ENCODE peak calls at places on chromosomes 1 and 21, in five cellular contexts. S is lower lobe of right lung; L is naive thymus-derived CD4-positive, alpha-beta T cell; M is fibroblast of lung; X is left lung. K is an unnamed sample.

GRCh38 chr1:207878939-207879338 is 32.0 kb downstream of the CD34 start:
- DNase-seq in S (no peak), M (no peak), X (no peak), L (no peak), K (no peak)

GRCh38 chr1:47963568-47963973 is 33.6 kb downstream of the TRABD2B start:
- DNase-seq in X (no peak), L (no peak), M (peak), S (no peak), K (no peak)

GRCh38 chr1:196366817-196367495 is 241.3 kb downstream of the KCNT2 start:
- DNase-seq in X (no peak), M (no peak), S (no peak), L (no peak), K (no peak)

GRCh38 chr1:10195570-10195969 is 14.8 kb upstream of the KIF1B start:
- DNase-seq in X (no peak), S (no peak), L (no peak), M (no peak), K (peak)

GRCh38 chr1:36609241-36610027 is 126.7 kb upstream of the CSF3R start:
- DNase-seq in L (no peak), M (peak), X (no peak), S (no peak), K (peak)

GRCh38 chr21:38645282-38645681 is 147.0 kb upstream of the ERG start:
- DNase-seq in M (peak), X (no peak), S (no peak), L (no peak), K (peak)

GRCh38 chr1:20731057-20731991 is 1.2 kb downstream of the SH2D5 start:
- DNase-seq in L (no peak), S (no peak), X (no peak), M (no peak), K (no peak)

GRCh38 chr21:25578070-25578961 is 29.0 kb downstream of the MRPL39 start:
- DNase-seq in M (no peak), L (no peak), X (no peak), S (no peak), K (no peak)

GRCh38 chr1:32701951-32702598 is 495 bp downstream of the SYNC start:
- DNase-seq in X (peak), L (no peak), M (peak), S (peak), K (peak)

GRCh38 chr1:228297242-228297641 is 89.4 kb downstream of the OBSCN start:
- DNase-seq in S (no peak), X (no peak), M (no peak), L (no peak), K (no peak)

GRCh38 chr1:241817331-241817792 is 30.6 kb upstream of the EXO1 start:
- DNase-seq in S (no peak), M (peak), X (no peak), L (no peak), K (no peak)

GRCh38 chr1:85406887-85407593 is 57.9 kb downstream of the DDAH1 start:
- DNase-seq in X (no peak), M (peak), L (no peak), S (no peak), K (peak)

DNA sequence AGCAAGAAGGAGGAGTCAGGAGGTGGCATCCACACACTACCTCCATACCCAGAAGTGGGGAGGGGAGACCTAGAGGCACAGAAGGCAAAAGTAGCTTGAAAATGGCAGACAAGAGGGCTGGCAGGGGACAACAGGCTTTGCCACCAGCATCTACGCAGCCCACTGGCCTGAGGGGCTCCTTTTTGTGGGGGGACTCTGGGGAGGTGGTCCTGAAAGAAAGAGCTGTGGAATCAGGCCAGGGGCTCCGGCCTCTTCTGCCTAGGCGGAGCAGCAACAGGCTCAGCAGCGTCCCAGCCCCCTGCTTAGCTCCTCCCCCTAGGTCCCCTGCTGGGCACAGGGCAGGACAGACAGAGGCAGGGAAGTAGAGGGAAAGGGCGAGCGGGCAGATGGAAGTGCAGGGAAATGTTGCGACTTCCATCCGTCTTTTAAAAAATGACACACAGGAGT is 9.9 kb upstream of the LEFTY2 start:
- DNase-seq in M (no peak), S (no peak), X (no peak), L (no peak), K (no peak)
- H3K4me3 ChIP-seq in M (no peak), S (no peak), X (no peak), L (no peak), K (no peak)

GRCh38 chr1:7783826-7784491 is at the start of gene PER3:
- DNase-seq in S (peak), M (peak), L (peak), X (peak), K (peak)
- H3K27ac ChIP-seq in S (peak), M (peak), L (peak), X (peak), K (no peak)

DNA sequence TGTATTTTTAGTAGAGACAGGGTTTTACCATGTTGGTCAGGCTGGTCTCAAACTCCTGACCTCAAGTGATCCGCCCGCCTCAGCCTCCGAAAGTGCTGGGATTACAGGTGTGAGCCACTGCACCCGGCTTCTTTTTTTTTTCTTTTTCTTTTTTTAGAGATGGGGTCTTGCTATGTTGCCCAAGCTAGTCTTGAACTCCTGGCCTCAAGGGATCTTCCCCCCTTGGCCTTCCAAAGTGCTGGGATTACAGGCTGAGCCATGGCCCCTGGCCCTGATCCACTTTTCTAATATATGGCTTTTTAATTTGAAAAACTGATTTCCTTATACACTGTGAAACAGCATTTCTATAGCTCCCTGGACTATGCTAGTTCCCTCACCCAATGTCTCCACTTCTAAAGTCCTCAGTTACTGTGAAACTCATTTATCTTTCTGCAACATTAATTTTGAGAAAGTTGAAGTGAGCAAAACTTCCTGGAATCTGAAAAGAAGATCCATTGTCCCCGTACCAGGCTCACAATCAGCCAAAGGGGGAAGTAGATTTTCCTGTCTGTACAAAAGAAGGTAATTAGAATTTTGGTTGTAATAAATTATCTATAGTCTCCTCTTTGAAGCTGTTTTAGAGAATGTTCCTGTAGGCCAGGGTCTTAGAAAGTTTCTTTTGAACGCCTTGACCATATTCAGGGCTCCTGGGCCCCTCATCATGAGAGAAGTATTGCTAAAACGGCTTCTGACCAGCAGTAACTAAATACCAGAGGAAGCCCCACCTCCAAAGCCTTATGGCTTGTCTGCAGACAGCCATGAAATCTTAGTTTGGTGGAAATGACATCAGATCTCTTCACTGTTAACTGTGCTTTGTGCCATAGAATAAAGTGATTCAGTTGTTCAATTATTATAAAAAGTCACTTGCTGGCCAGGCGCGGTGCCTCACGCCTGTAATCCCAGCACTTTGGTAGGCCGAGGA is 34.9 kb downstream of the DEGS1 start:
- DNase-seq in L (no peak), M (no peak), S (no peak), X (no peak), K (no peak)
- H3K4me3 ChIP-seq in L (no peak), M (no peak), S (no peak), X (no peak), K (no peak)

DNA sequence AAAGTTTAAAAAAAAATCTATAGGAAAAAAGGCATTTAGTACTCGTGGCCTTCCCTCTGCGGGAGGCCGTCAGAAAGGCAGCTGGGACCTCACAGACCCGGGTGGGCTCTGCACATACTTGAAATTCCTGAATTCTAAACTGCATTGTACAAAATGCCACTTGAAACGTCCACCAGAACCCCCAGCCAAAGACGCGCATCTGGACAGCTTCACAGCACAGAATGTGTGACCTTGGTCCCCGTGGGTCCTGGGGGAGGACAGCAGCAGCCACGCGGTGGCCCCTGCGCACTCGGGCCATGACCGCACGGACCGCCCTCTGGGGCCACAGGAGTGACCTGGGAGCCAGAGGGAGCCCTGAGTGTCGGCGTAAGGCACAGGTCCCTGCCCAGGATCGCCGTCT is 20.6 kb upstream of the MRPS14 start:
- DNase-seq in L (no peak), X (no peak), S (no peak), M (no peak), K (no peak)
- H3K27ac ChIP-seq in L (no peak), X (no peak), S (no peak), M (no peak), K (no peak)

K was measured in brain microvascular endothelial cell.